ENCODE peak calls at places on chromosomes 3 and 15, in nine cellular contexts. K is Peyer's patch, J is kidney tubule cell, V is left ventricle myocardium inferior, E is islet precursor cell, P is ELR, Q is kidney glomerular epithelial cell, D is transverse colon, N is Caco-2. C is an unnamed sample.

GRCh38 chr3:69142090-69142489 is 19.7 kb upstream of the LMOD3 start:
- DNase-seq in K (no peak), J (no peak), V (no peak), E (no peak), P (no peak), Q (no peak), D (no peak), N (no peak), C (no peak)

GRCh38 chr3:197270558-197271317 is 27.7 kb downstream of the DLG1 start:
- DNase-seq in K (no peak), J (no peak), V (no peak), E (no peak), P (no peak), Q (no peak), D (no peak), N (no peak), C (no peak)

GRCh38 chr15:72368895-72369294 is 6.9 kb downstream of the HEXA start:
- DNase-seq in K (no peak), J (peak), V (peak), E (no peak), P (no peak), Q (no peak), D (peak), N (no peak), C (no peak)

GRCh38 chr3:3560566-3561336 is 238.5 kb upstream of the LRRN1 start:
- DNase-seq in K (no peak), J (peak), V (no peak), E (peak), P (no peak), Q (no peak), D (no peak), N (no peak), C (peak)

GRCh38 chr15:40468850-40469249 is 1.9 kb upstream of the CHST14 start:
- DNase-seq in K (no peak), J (no peak), V (no peak), E (no peak), P (no peak), Q (no peak), D (no peak), N (no peak), C (no peak)

GRCh38 chr3:71928215-71928614 is 143.3 kb upstream of the PROK2 start:
- DNase-seq in K (no peak), J (no peak), V (no peak), E (no peak), P (no peak), Q (no peak), D (no peak), N (no peak), C (no peak)

GRCh38 chr3:143002083-143002712 is 828 bp downstream of the U2SURP start:
- DNase-seq in K (no peak), J (peak), V (no peak), E (no peak), P (peak), Q (peak), D (no peak), N (peak), C (peak)

GRCh38 chr3:29525254-29525881 is 244.5 kb downstream of the RBMS3 start:
- DNase-seq in K (no peak), J (no peak), V (peak), E (no peak), P (no peak), Q (no peak), D (peak), N (no peak), C (peak)

GRCh38 chr3:41169038-41169437 is 30.3 kb upstream of the CTNNB1 start:
- DNase-seq in K (no peak), J (no peak), V (no peak), E (peak), P (no peak), Q (no peak), D (no peak), N (peak), C (no peak)

GRCh38 chr15:67801926-67802914 is 23.1 kb upstream of the SKOR1 start:
- DNase-seq in K (no peak), J (no peak), V (no peak), E (peak), P (no peak), Q (no peak), D (no peak), N (no peak), C (no peak)

GRCh38 chr15:92843819-92844218 is 56.3 kb upstream of the CHD2 start:
- DNase-seq in K (no peak), J (no peak), V (no peak), E (no peak), P (no peak), Q (no peak), D (no peak), N (no peak), C (no peak)

GRCh38 chr3:155791190-155791589 is 14.9 kb downstream of the C3orf33 start:
- DNase-seq in K (no peak), J (peak), V (no peak), E (no peak), P (peak), Q (no peak), D (no peak), N (no peak), C (peak)

GRCh38 chr3:99634881-99635280 is 3.5 kb upstream of the COL8A1 start:
- DNase-seq in K (no peak), J (peak), V (no peak), E (no peak), P (peak), Q (peak), D (no peak), N (no peak), C (peak)

GRCh38 chr3:170605490-170605889 is 19.6 kb upstream of the SLC7A14 start:
- DNase-seq in K (no peak), J (no peak), V (no peak), E (no peak), P (no peak), Q (no peak), D (no peak), N (no peak), C (no peak)

GRCh38 chr3:49867871-49868321 is 1.8 kb downstream of the CAMKV start:
- DNase-seq in K (no peak), J (peak), V (no peak), E (peak), P (peak), Q (peak), D (no peak), N (peak), C (peak)

GRCh38 chr15:65405793-65406192 is 17.0 kb downstream of the IGDCC4 start:
- DNase-seq in K (no peak), J (no peak), V (no peak), E (no peak), P (no peak), Q (no peak), D (no peak), N (no peak), C (no peak)

GRCh38 chr3:56667973-56668579 is 15.0 kb downstream of the TASOR start:
- DNase-seq in K (no peak), J (peak), V (no peak), E (no peak), P (no peak), Q (peak), D (no peak), N (no peak), C (no peak)

GRCh38 chr3:152193673-152194267 is 75.0 kb upstream of the MBNL1 start:
- DNase-seq in K (peak), J (no peak), V (no peak), E (no peak), P (no peak), Q (no peak), D (no peak), N (no peak), C (no peak)

GRCh38 chr3:45499529-45499928 is 95.0 kb upstream of the LIMD1 start:
- DNase-seq in K (no peak), J (peak), V (no peak), E (no peak), P (peak), Q (peak), D (no peak), N (no peak), C (peak)

GRCh38 chr3:112007641-112008040 is 8.9 kb downstream of the TAGLN3 start:
- DNase-seq in K (no peak), J (peak), V (no peak), E (no peak), P (no peak), Q (no peak), D (no peak), N (no peak), C (peak)

GRCh38 chr3:52456169-52456799 is 880 bp downstream of the NISCH start:
- DNase-seq in K (no peak), J (peak), V (no peak), E (no peak), P (peak), Q (no peak), D (no peak), N (no peak), C (no peak)

GRCh38 chr15:57172925-57173324 is 203.4 kb upstream of the CGNL1 start:
- DNase-seq in K (no peak), J (no peak), V (no peak), E (no peak), P (no peak), Q (no peak), D (no peak), N (no peak), C (no peak)

GRCh38 chr3:13025090-13025489 is 48.1 kb downstream of the IQSEC1 start:
- DNase-seq in K (no peak), J (peak), V (peak), E (peak), P (peak), Q (no peak), D (no peak), N (no peak), C (peak)

GRCh38 chr15:44808557-44808956 is 72.2 kb downstream of the TRIM69 start:
- DNase-seq in K (no peak), J (no peak), V (no peak), E (no peak), P (no peak), Q (no peak), D (no peak), N (no peak), C (no peak)

GRCh38 chr15:42072141-42072685 is 22.1 kb downstream of the PLA2G4D start:
- DNase-seq in K (peak), J (no peak), V (no peak), E (no peak), P (no peak), Q (no peak), D (no peak), N (no peak), C (no peak)

GRCh38 chr3:64674591-64675076 is 13.2 kb downstream of the ADAMTS9 start:
- DNase-seq in K (no peak), J (peak), V (no peak), E (peak), P (no peak), Q (peak), D (no peak), N (no peak), C (no peak)

GRCh38 chr15:67862771-67863441 is 23.1 kb upstream of the RNU6-1 start:
- DNase-seq in K (peak), J (no peak), V (no peak), E (peak), P (no peak), Q (no peak), D (no peak), N (no peak), C (no peak)

GRCh38 chr15:40984406-40984805 is 31.1 kb downstream of the CHAC1 start:
- DNase-seq in K (no peak), J (no peak), V (no peak), E (no peak), P (no peak), Q (no peak), D (no peak), N (no peak), C (no peak)

C was measured in M059J.